ENCODE peak calls at places on chromosomes 16 and 17, in nine cellular contexts. X is stimulated activated CD8-positive, alpha-beta memory T cell treated with anti-CD3 and anti-CD28 coated beads, Interleukin-4, amount 100 ng/mL, for 4 hours; L is HFFc6; I is astrocyte of the spinal cord; A is NCI-H187; O is HEK293T; T is cardiac fibroblast; M is hepatocyte; K is ACHN. S is an unnamed sample.

GRCh38 chr16:49457196-49457595 is 83.6 kb downstream of the C16orf78 start:
- DNase-seq in X (no peak), T (no peak), L (no peak), K (no peak), A (no peak), I (no peak), O (no peak), M (no peak), S (no peak)

GRCh38 chr16:57167951-57168350 is 17.9 kb downstream of the PSME3IP1 start:
- DNase-seq in K (peak; percentile 75), A (no peak), I (peak; percentile 83), M (peak; percentile 66), X (no peak), L (peak; percentile 71), O (peak; percentile 33), T (peak; percentile 86), S (peak; percentile 51)

GRCh38 chr16:51328708-51329107 is 177.6 kb upstream of the SALL1 start:
- DNase-seq in K (no peak), X (no peak), A (no peak), I (no peak), O (no peak), M (no peak), T (no peak), L (no peak), S (no peak)

GRCh38 chr16:64440421-64440831 is 681.4 kb downstream of the CDH11 start:
- DNase-seq in K (peak; percentile 97), O (no peak), A (no peak), L (peak; percentile 98), X (no peak), I (peak; percentile 97), T (peak; percentile 98), M (peak; percentile 36), S (no peak)

GRCh38 chr17:2871205-2871604 is 75.0 kb downstream of the RAP1GAP2 start:
- DNase-seq in X (no peak), M (no peak), I (no peak), K (no peak), L (no peak), T (no peak), A (no peak), O (no peak), S (no peak)

GRCh38 chr17:21132428-21132827 is 5.7 kb downstream of the DHRS7B start:
- DNase-seq in K (no peak), M (no peak), L (no peak), T (no peak), O (no peak), I (no peak), X (no peak), A (no peak), S (no peak)

GRCh38 chr17:64459284-64459747 is 10.4 kb downstream of the MILR1 start:
- DNase-seq in I (peak; percentile 61), K (peak; percentile 14), L (peak; percentile 52), T (peak; percentile 78), X (no peak), O (no peak), A (no peak), M (peak; percentile 37), S (peak; percentile 57)

GRCh38 chr16:89691231-89691985 is 4.9 kb downstream of the CDK10 start:
- DNase-seq in I (no peak), K (no peak), A (no peak), O (no peak), T (no peak), L (no peak), X (no peak), M (no peak), S (no peak)

GRCh38 chr17:81712468-81713003 is 452 bp downstream of the SLC25A10 start:
- DNase-seq in I (no peak), M (peak; percentile 81), T (peak; percentile 28), O (peak; percentile 47), A (no peak), X (no peak), L (peak; percentile 36), K (peak; percentile 53), S (peak; percentile 55)

GRCh38 chr17:79552824-79553223 is 58.0 kb downstream of the RBFOX3 start:
- DNase-seq in L (no peak), K (no peak), A (no peak), X (no peak), O (no peak), I (no peak), T (no peak), M (no peak), S (no peak)

GRCh38 chr17:1099242-1099641 is 80.5 kb downstream of the ABR start:
- DNase-seq in K (no peak), O (no peak), T (no peak), I (no peak), L (no peak), A (no peak), X (no peak), M (no peak), S (no peak)

GRCh38 chr17:82238562-82239201 is 9.8 kb downstream of the SLC16A3 start:
- DNase-seq in O (no peak), M (peak; percentile 74), I (peak; percentile 76), T (peak; percentile 89), X (no peak), L (peak; percentile 81), K (no peak), A (peak; percentile 17), S (peak; percentile 93)

GRCh38 chr16:54175169-54175551 is 111.4 kb downstream of the IRX3 start:
- DNase-seq in T (no peak), A (no peak), M (no peak), X (no peak), I (no peak), O (no peak), K (no peak), L (no peak), S (peak; percentile 29)

GRCh38 chr17:44144966-44145739 is 3.4 kb downstream of the HROB start:
- DNase-seq in T (peak; percentile 59), L (no peak), O (no peak), A (no peak), K (no peak), M (no peak), X (no peak), I (no peak), S (no peak)